ENCODE peak calls at places on chromosomes 1 and 21, in seven cellular contexts. D, N, H, T, X, E and Z are unnamed samples.

GRCh38 chr1:232628335-232629214 is 1.4 kb downstream of the SIPA1L2 start:
- DNase-seq in D (peak; percentile 44), N (no peak), H (peak; percentile 71), T (no peak), X (peak; percentile 67), E (peak; percentile 78), Z (no peak)

GRCh38 chr1:119940697-119941096 is 44.4 kb upstream of the ADAM30 start:
- DNase-seq in D (no peak), N (no peak), H (no peak), T (no peak), X (no peak), E (no peak), Z (no peak)

GRCh38 chr1:164838786-164839185 is 279.8 kb downstream of the PBX1 start:
- DNase-seq in D (no peak), N (no peak), H (no peak), T (no peak), X (no peak), E (no peak), Z (no peak)

GRCh38 chr1:161068306-161069200 is 1.1 kb downstream of the ARHGAP30 start:
- DNase-seq in D (peak; percentile 2), N (no peak), H (no peak), T (no peak), X (no peak), E (no peak), Z (peak; percentile 88)

GRCh38 chr1:44338136-44338535 is 16.9 kb downstream of the ERI3 start:
- DNase-seq in D (no peak), N (no peak), H (no peak), T (no peak), X (no peak), E (no peak), Z (no peak)

GRCh38 chr1:154871374-154871773 is 1.3 kb upstream of the KCNN3 start:
- DNase-seq in D (no peak), N (no peak), H (no peak), T (no peak), X (no peak), E (no peak), Z (no peak)

GRCh38 chr1:89720839-89721238 is 87.9 kb downstream of the LRRC8C start:
- DNase-seq in D (no peak), N (no peak), H (no peak), T (no peak), X (no peak), E (no peak), Z (no peak)

GRCh38 chr1:13538832-13539231 is 25.0 kb upstream of the LRRC38 start:
- DNase-seq in D (no peak), N (no peak), H (no peak), T (no peak), X (no peak), E (no peak), Z (no peak)

GRCh38 chr1:191993549-191993948 is 164.7 kb upstream of the RGS18 start:
- DNase-seq in D (no peak), N (no peak), H (peak; percentile 47), T (no peak), X (peak; percentile 62), E (peak; percentile 55), Z (peak; percentile 70)

GRCh38 chr1:16155537-16156410 is at the start of gene EPHA2:
- DNase-seq in D (peak; percentile 96), N (peak; percentile 92), H (peak; percentile 95), T (peak; percentile 87), X (peak; percentile 92), E (peak; percentile 94), Z (no peak)

GRCh38 chr1:24963099-24963872 is 33.2 kb upstream of the RUNX3 start:
- DNase-seq in D (no peak), N (no peak), H (no peak), T (no peak), X (no peak), E (no peak), Z (peak; percentile 75)

GRCh38 chr1:205447457-205448415 is 8.1 kb downstream of the BLACAT1 start:
- DNase-seq in D (no peak), N (no peak), H (no peak), T (no peak), X (peak; percentile 73), E (no peak), Z (no peak)

DNA sequence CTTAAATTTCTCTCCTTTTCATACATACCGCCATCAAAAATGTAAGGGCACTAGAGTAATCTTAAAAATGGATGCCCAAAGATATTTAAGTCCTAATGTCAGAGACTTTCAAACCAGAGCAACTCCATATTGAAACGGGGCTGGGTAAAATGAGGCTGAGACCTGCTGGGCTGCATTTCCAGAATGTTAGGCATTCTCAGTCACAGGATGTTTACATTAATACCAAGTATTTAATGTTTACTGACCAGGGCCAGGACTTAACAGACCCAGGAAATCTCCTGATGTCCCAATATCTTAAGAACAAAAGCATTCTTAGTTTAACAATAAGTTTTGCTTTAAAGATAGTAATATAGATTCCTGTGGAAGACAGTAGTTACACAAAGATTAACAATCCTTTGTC is 563.9 kb upstream of the BEND5 start:
- DNase-seq in D (no peak), N (no peak), H (no peak), T (no peak), X (no peak), E (no peak), Z (no peak)
- H3K9me3 ChIP-seq in D (peaks cover 4% of the 10 kb centered on the region), N (no peaks in the 10 kb centered on the region), H (no peaks in the 10 kb centered on the region), T (no peaks in the 10 kb centered on the region), X (no peaks in the 10 kb centered on the region), E (peaks cover 6% of the 10 kb centered on the region), Z (no peaks in the 10 kb centered on the region)

GRCh38 chr1:3003039-3003940 is 18.0 kb upstream of the ACTRT2 start:
- DNase-seq in D (no peak), N (no peak), H (no peak), T (no peak), X (no peak), E (no peak), Z (no peak)
- H3K9me3 ChIP-seq in D (no peaks in the 10 kb centered on the region), N (no peaks in the 10 kb centered on the region), H (peaks cover 7% of the 10 kb centered on the region), T (no peaks in the 10 kb centered on the region), X (no peaks in the 10 kb centered on the region), E (peaks cover 21% of the 10 kb centered on the region), Z (peaks cover 3% of the 10 kb centered on the region)

GRCh38 chr21:10639123-10639522 is 117.7 kb downstream of the TPTE start:
- DNase-seq in D (no peak), N (no peak), H (no peak), T (no peak), X (no peak), E (no peak), Z (no peak)
- H3K9me3 ChIP-seq in D (peaks cover 35% of the 10 kb centered on the region), N (no peaks in the 10 kb centered on the region), H (peaks cover 51% of the 10 kb centered on the region), T (no peaks in the 10 kb centered on the region), X (peaks cover 10% of the 10 kb centered on the region), E (peaks cover 2% of the 10 kb centered on the region), Z (peaks cover 41% of the 10 kb centered on the region)

GRCh38 chr1:2972011-2972878 is 49.0 kb upstream of the ACTRT2 start:
- DNase-seq in D (no peak), N (no peak), H (no peak), T (no peak), X (no peak), E (no peak), Z (no peak)
- H3K9me3 ChIP-seq in D (no peaks in the 10 kb centered on the region), N (no peaks in the 10 kb centered on the region), H (no peaks in the 10 kb centered on the region), T (no peaks in the 10 kb centered on the region), X (no peaks in the 10 kb centered on the region), E (no peaks in the 10 kb centered on the region), Z (no peaks in the 10 kb centered on the region)

DNA sequence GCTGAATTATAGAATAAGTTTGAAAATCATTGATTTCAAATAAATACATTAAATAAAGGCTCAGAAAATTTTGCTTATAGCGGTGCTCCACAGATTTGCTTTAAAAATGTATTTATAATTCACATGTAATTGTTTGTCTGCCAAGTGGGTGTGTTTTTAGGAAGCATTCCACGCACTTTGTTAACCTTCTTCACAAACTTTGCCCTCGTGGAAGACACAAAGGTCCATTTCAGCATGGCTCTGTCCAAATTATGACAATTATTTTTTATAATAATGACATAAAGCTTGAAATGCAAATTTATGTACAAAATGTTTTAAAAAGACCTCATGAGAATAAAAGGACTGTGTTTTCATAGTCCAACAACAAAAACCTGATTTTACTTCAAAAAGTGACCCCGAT is 146.1 kb downstream of the GRIK1 start:
- DNase-seq in D (no peak), N (no peak), H (no peak), T (no peak), X (no peak), E (no peak), Z (no peak)
- H3K9me3 ChIP-seq in D (no peaks in the 10 kb centered on the region), N (no peaks in the 10 kb centered on the region), H (no peaks in the 10 kb centered on the region), T (no peaks in the 10 kb centered on the region), X (no peaks in the 10 kb centered on the region), E (no peaks in the 10 kb centered on the region), Z (no peaks in the 10 kb centered on the region)

DNA sequence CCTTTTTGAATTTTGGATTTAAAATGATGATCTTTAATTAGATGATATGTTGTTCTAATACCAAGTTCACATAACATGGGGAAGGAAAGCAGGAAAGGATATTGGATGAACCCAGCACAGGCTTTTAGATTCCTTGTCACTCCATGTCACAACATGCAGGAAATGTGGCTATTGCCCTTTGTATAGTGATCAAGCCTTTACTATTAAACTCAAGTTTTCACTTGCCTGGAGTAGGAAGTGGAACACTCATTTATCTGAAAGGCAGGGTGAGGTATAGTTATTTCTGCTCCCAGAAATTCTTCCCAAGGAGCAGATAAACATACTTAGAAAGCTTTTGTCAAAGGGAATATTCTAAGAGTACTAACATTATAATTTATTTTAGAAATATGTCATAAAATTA is 37.2 kb upstream of the BCAS2 start:
- DNase-seq in D (no peak), N (peak; percentile 15), H (no peak), T (no peak), X (no peak), E (no peak), Z (no peak)
- H3K9me3 ChIP-seq in D (no peaks in the 10 kb centered on the region), N (no peaks in the 10 kb centered on the region), H (no peaks in the 10 kb centered on the region), T (no peaks in the 10 kb centered on the region), X (no peaks in the 10 kb centered on the region), E (no peaks in the 10 kb centered on the region), Z (no peaks in the 10 kb centered on the region)